ENCODE peak calls at places on chromosomes 16 and 17, in ten cellular contexts. M is GM23248, B is ovary, K is stomach, T is A673, W is A549, I is astrocyte, R is adrenal gland, F is gastrocnemius medialis, H is right lobe of liver. U is an unnamed sample. For H3K4me1 and H3K9me3, the result is how much of the 10 kb centered on the place peaks cover.

GRCh38 chr16:82093901-82094300 is 58.8 kb downstream of the HSD17B2 start:
- DNase-seq in K (no peak), F (no peak), H (no peak), R (no peak), W (no peak), M (no peak), I (peak), T (no peak), B (no peak), U (no peak)

GRCh38 chr17:7282752-7283321 is 1.3 kb downstream of the SLC2A4 start:
- DNase-seq in K (no peak), R (no peak), H (no peak), M (peak), F (peak), T (peak), B (no peak), W (no peak), I (no peak), U (no peak)

GRCh38 chr16:1379863-1380174 is 28.1 kb downstream of the GNPTG start:
- DNase-seq in K (no peak), B (no peak), T (no peak), I (no peak), H (no peak), M (no peak), F (no peak), W (peak), R (no peak), U (no peak)

GRCh38 chr17:4004517-4005295 is 40.5 kb upstream of the ATP2A3 start:
- DNase-seq in F (no peak), I (no peak), T (peak), B (peak), K (peak), W (peak), M (peak), R (peak), H (no peak), U (no peak)

GRCh38 chr17:66548158-66548557 is 245.7 kb downstream of the PRKCA start:
- DNase-seq in K (no peak), F (no peak), H (no peak), T (no peak), B (no peak), W (no peak), I (no peak), M (peak), R (peak), U (no peak)

GRCh38 chr16:23302045-23302956 is at the start of gene SCNN1B:
- DNase-seq in I (no peak), K (peak), H (no peak), M (peak), W (no peak), T (peak), R (no peak), B (no peak), F (no peak), U (no peak)

GRCh38 chr16:21083729-21084268 is 66.8 kb downstream of the DNAH3 start:
- DNase-seq in B (peak), R (peak), F (peak), H (peak), W (peak), I (peak), T (peak), M (peak), K (peak), U (no peak)

GRCh38 chr16:46972971-46973456 is 460 bp downstream of the DNAJA2 start:
- DNase-seq in F (no peak), R (peak), K (peak), T (peak), M (peak), H (peak), W (no peak), B (peak), I (no peak), U (no peak)

GRCh38 chr17:57511475-57512123 is 233.5 kb downstream of the CCDC182 start:
- DNase-seq in W (no peak), H (no peak), B (no peak), R (no peak), F (no peak), I (no peak), K (no peak), T (no peak), M (no peak), U (no peak)

GRCh38 chr16:17302213-17302612 is 168.5 kb downstream of the XYLT1 start:
- DNase-seq in B (no peak), K (no peak), M (no peak), H (no peak), R (no peak), W (no peak), I (no peak), T (no peak), F (no peak), U (no peak)

GRCh38 chr16:68237243-68238028 is 1.5 kb upstream of the ESRP2 start:
- DNase-seq in I (peak), F (peak), K (peak), M (peak), R (peak), W (peak), B (peak), H (peak), T (peak), U (peak)

GRCh38 chr16:30379165-30379783 is 3.1 kb downstream of the SEPTIN1 start:
- DNase-seq in M (no peak), B (no peak), R (no peak), I (no peak), K (no peak), T (no peak), H (no peak), W (no peak), F (no peak), U (no peak)
- H3K4me1 ChIP-seq in M (under half), B (under half), R (under half), I (under half), K (under half), T (under half), H (under half), W (under half), F (under half), U (under half)

DNA sequence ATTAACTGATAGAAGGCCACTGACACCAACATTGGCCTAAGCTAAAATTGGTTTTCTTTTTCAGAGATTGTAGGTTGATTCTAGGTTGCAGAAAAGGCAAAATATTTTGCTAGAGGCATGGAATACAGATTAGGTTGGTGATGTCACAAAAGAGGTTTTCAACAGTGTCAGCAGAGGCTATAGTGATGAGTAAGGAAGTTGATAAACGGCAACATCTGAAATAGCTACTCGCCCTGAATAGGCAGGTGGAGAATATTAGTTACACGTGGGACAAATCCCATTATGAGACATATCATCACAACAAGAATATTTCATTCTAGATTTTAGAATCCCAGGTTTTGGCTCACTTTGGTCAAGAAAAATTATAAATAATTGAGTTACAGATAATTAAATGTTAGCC is 1.5 kb upstream of the TOM1L1 start:
- DNase-seq in M (peak), I (no peak), W (no peak), H (no peak), F (no peak), T (no peak), B (no peak), R (no peak), K (no peak), U (no peak)
- H3K4me3 ChIP-seq in M (no peak), I (no peak), W (no peak), H (no peak), F (no peak), T (no peak), B (no peak), R (no peak), K (no peak), U (no peak)

GRCh38 chr16:15976225-15976812 is 26.9 kb downstream of the ABCC1 start:
- DNase-seq in W (no peak), H (no peak), T (no peak), R (no peak), I (no peak), B (no peak), F (no peak), M (peak), K (no peak), U (no peak)
- H3K9me3 ChIP-seq in W (under half), H (under half), T (under half), R (under half), I (under half), B (under half), F (under half), M (under half), K (under half), U (under half)

GRCh38 chr17:59838196-59838911 is 54.4 kb downstream of the TUBD1 start:
- DNase-seq in T (peak), K (no peak), W (no peak), H (no peak), R (no peak), F (no peak), M (peak), B (no peak), I (no peak), U (no peak)
- H3K4me1 ChIP-seq in T (under half), K (under half), W (under half), H (under half), R (under half), F (under half), M (under half), B (under half), I (under half), U (under half)

DNA sequence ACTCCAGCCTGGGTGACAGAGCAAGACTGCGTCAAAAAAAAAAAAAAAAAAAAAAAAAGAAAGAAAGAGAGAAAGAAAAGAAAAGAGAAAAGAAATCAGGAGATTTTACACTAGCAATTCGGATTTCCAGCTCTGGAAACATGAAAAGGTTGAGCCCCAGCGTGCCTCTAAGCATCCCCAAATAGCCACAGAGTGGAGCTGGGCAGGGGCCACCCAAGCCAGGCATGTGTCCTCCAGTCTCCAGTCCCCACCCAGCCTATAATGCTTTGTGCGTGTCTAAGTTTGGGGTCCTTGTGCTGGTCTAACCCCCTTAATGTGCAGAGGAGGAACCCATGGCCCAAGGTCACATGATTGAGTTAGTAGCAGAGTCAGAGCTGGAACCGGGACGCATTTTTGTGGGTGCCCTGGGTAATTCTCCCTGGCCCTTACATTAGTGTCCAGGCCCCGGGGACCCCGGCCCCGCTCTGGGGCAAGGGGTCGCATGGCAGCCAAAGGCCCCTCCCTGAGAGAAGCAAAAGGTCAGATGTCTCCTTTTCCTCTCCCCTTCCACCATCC is 19.9 kb downstream of the ADAM11 start:
- DNase-seq in K (no peak), B (no peak), R (no peak), H (no peak), W (no peak), M (no peak), I (no peak), T (no peak), F (no peak), U (no peak)
- H3K4me3 ChIP-seq in K (peak), B (no peak), R (no peak), H (no peak), W (peak), M (peak), I (no peak), T (peak), F (no peak), U (peak)

DNA sequence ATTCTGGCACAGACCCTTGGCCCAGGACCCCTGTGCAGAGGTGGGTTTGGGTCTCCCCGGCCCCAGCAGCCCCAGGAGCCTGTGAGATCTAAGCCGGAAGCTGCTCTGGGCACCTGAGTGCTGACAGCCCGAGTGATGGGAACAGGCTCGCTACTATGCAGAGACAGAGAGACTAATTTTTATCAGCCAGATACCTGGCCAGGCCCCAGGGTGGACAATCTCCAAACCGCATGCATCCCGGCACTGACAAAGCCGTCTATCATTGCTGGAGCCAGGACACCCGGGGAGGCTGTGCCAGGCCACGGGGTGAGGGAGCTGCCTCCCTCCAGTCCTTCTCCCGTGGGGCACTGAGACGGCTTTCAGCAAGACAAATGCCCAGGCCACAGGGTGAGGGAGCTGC is 25.0 kb downstream of the CBFA2T3 start:
- DNase-seq in B (no peak), I (no peak), F (no peak), T (no peak), K (no peak), W (no peak), R (no peak), H (no peak), M (no peak), U (no peak)
- H3K9me3 ChIP-seq in B (under half), I (under half), F (under half), T (under half), K (under half), W (under half), R (under half), H (under half), M (under half), U (under half)

GRCh38 chr17:34246436-34246835 is 8.6 kb upstream of the CCL2 start:
- DNase-seq in T (no peak), I (no peak), W (no peak), K (no peak), B (no peak), R (no peak), M (no peak), F (no peak), H (no peak), U (no peak)
- H3K4me1 ChIP-seq in T (under half), I (under half), W (under half), K (half or more), B (under half), R (half or more), M (under half), F (half or more), H (under half), U (under half)

GRCh38 chr16:66618588-66618987 is 14.1 kb downstream of the CMTM3 start:
- DNase-seq in H (no peak), K (no peak), F (peak), R (peak), M (peak), W (no peak), B (no peak), T (no peak), I (peak), U (no peak)
- H3K4me3 ChIP-seq in H (no peak), K (no peak), F (no peak), R (no peak), M (peak), W (no peak), B (no peak), T (no peak), I (peak), U (no peak)

DNA sequence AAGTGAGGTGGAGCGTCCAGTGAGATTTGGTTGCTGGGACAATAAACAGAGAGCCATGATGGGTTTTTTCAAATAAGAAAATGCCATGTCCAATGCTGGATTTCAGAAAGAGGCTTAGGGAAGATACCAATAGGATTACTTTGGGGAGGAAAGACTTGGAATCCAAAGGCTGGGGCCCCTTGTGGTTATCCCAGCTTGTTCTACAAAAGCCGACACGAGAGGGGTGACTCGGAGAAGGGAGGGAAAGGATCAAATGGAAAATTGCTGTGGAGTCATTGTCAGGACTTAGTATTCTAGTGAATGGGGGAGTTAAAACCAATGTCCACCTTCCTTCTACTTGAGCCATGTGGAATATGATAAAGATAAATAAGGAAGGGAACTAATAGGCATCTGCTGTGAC is 305.5 kb downstream of the SOX9 start:
- DNase-seq in R (no peak), W (no peak), H (no peak), T (no peak), M (no peak), B (no peak), F (no peak), I (no peak), K (no peak), U (no peak)
- H3K9me3 ChIP-seq in R (under half), W (under half), H (under half), T (under half), M (under half), B (under half), F (under half), I (under half), K (under half), U (under half)

GRCh38 chr17:74452027-74452840 is 14.2 kb upstream of the CD300A start:
- DNase-seq in T (peak), B (no peak), H (no peak), I (no peak), W (no peak), R (peak), F (no peak), M (peak), K (no peak), U (no peak)

GRCh38 chr17:74453665-74454196 is 12.7 kb upstream of the CD300A start:
- DNase-seq in R (peak), F (peak), H (no peak), K (peak), B (no peak), I (no peak), M (no peak), W (peak), T (no peak), U (no peak)

GRCh38 chr17:74454197-74455024 is 12.0 kb upstream of the CD300A start:
- DNase-seq in F (no peak), I (peak), T (peak), B (peak), H (peak), K (no peak), W (peak), M (peak), R (peak), U (no peak)

GRCh38 chr17:74451557-74451956 is 14.9 kb upstream of the CD300A start:
- DNase-seq in H (no peak), I (no peak), M (no peak), K (no peak), B (no peak), R (no peak), W (no peak), F (no peak), T (no peak), U (no peak)

DNA sequence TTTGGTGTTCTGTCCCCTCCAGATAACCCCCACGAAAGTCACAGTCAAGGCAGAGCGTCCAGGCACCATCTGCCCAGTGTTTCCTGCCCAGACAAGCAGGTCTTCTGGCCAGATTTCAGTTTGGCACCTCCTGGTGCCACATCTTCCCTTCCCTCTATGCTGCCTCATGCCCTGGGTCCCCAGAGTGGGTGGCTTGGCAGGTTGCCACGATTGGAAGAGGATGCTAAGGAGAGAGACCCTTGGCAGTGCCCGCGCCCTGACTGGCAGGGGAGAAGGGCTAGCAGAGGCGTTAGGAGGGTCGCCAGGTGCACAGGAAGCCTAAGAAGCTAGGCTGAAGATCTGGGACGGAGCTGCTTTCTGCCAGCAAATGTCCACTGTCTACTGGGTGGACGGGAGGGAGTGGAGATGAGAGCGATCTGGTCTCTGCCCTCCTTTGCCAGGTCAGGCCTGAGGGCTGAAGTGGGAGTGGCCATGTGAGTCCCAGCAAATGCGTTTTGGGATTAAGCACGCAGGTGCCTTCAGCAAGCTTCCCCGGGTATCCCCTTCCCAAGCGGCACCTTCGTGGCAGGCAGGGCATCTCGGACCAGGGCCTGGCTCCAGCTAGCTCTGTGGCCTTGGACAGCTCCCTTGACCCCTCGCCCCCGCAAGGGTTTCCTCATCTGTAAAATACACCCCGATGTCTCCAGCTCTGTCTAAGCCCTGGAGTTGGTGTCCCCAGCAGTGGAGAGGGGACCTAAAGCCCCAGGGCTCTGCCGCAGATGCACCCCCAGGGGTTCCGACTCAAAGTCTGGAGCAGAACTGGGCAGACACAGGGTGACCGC is 13.4 kb upstream of the CD300A start:
- DNase-seq in I (no peak), B (peak), M (no peak), F (no peak), W (no peak), H (peak), T (no peak), K (no peak), R (peak), U (no peak)
- H3K4me1 ChIP-seq in I (under half), B (under half), M (under half), F (half or more), W (under half), H (half or more), T (under half), K (half or more), R (under half), U (under half)

U was measured in RWPE2.